ENCODE peak calls at places on chromosomes 5 and 9, in six cellular contexts. O is PC-3; D is CD8-positive, alpha-beta memory T cell; V is AG04450; F is DND-41; Q is fibroblast of lung. J is an unnamed sample.

GRCh38 chr9:109956811-109957440 is 176.9 kb downstream of the PALM2AKAP2 start:
- DNase-seq in O (no peak), F (no peak), D (no peak), V (peak), Q (peak), J (no peak)

GRCh38 chr9:12882430-12882829 is 107.6 kb downstream of the LURAP1L start:
- DNase-seq in V (peak), D (no peak), O (no peak), F (no peak), Q (peak), J (no peak)

GRCh38 chr5:1765141-1765879 is 34.3 kb downstream of the MRPL36 start:
- DNase-seq in Q (no peak), V (no peak), D (no peak), F (no peak), O (no peak), J (no peak)

GRCh38 chr5:136522217-136522956 is 157.0 kb upstream of the TRPC7 start:
- DNase-seq in V (no peak), O (no peak), D (no peak), F (no peak), Q (no peak), J (no peak)

GRCh38 chr9:110785166-110785565 is 116.6 kb downstream of the MUSK start:
- DNase-seq in F (no peak), O (no peak), D (no peak), Q (no peak), V (no peak), J (no peak)

GRCh38 chr9:82488702-82489578 is 500.4 kb downstream of the SPATA31D1 start:
- DNase-seq in F (no peak), O (peak), D (no peak), Q (peak), V (peak), J (no peak)

GRCh38 chr5:150658121-150658520 is 2.9 kb upstream of the MYOZ3 start:
- DNase-seq in F (no peak), Q (no peak), D (no peak), V (no peak), O (no peak), J (no peak)

GRCh38 chr5:761206-761771 is 23.2 kb downstream of the ZDHHC11B start:
- DNase-seq in V (no peak), D (no peak), O (no peak), Q (no peak), F (no peak), J (no peak)

GRCh38 chr9:37030591-37030939 is 3.5 kb downstream of the PAX5 start:
- DNase-seq in D (no peak), Q (no peak), F (peak), V (no peak), O (no peak), J (peak)

GRCh38 chr5:129379406-129379805 is 80.7 kb upstream of the ADAMTS19 start:
- DNase-seq in F (no peak), O (peak), V (no peak), D (no peak), Q (peak), J (no peak)

GRCh38 chr9:135077497-135078200 is 9.8 kb upstream of the OLFM1 start:
- DNase-seq in Q (no peak), F (peak), D (no peak), O (peak), V (no peak), J (peak)

GRCh38 chr5:170643591-170643990 is 139.8 kb downstream of the KCNIP1 start:
- DNase-seq in O (no peak), V (no peak), Q (no peak), F (no peak), D (no peak), J (no peak)

GRCh38 chr9:93730213-93730612 is 153.8 kb downstream of the PHF2 start:
- DNase-seq in Q (no peak), D (no peak), O (no peak), F (no peak), V (no peak), J (no peak)

GRCh38 chr9:133472277-133472645 is 6.6 kb downstream of the SLC2A6 start:
- DNase-seq in Q (no peak), V (no peak), F (no peak), O (no peak), D (no peak), J (no peak)

GRCh38 chr9:110543631-110544051 is 35.9 kb downstream of the SVEP1 start:
- DNase-seq in V (no peak), O (no peak), D (no peak), Q (peak), F (no peak), J (no peak)

GRCh38 chr9:33263131-33263935 is 1.2 kb downstream of the BAG1 start:
- DNase-seq in F (no peak), D (no peak), O (peak), Q (peak), V (no peak), J (no peak)

GRCh38 chr9:120531683-120532300 is 48.2 kb downstream of the CDK5RAP2 start:
- DNase-seq in Q (peak), D (no peak), F (peak), O (peak), V (no peak), J (peak)

GRCh38 chr5:160260881-160261815 is 31.8 kb downstream of the FABP6 start:
- DNase-seq in Q (peak), D (no peak), O (peak), V (peak), F (peak), J (peak)

GRCh38 chr9:106885451-106885850 is 22.5 kb downstream of the ZNF462 start:
- DNase-seq in V (peak), Q (peak), D (no peak), O (peak), F (no peak), J (no peak)

GRCh38 chr5:170597876-170598275 is 94.1 kb downstream of the KCNIP1 start:
- DNase-seq in F (no peak), O (no peak), Q (peak), D (no peak), V (no peak), J (no peak)

GRCh38 chr5:113514263-113514590 is 733 bp downstream of the YTHDC2 start:
- DNase-seq in D (no peak), F (no peak), O (no peak), V (no peak), Q (no peak), J (no peak)

GRCh38 chr9:79644601-79645000 is 72.8 kb downstream of the TLE4 start:
- DNase-seq in D (no peak), O (no peak), F (no peak), V (no peak), Q (no peak), J (no peak)

GRCh38 chr5:163916376-163916775 is 411.0 kb downstream of the MAT2B start:
- DNase-seq in D (no peak), F (no peak), O (no peak), Q (peak), V (no peak), J (peak)

GRCh38 chr9:132804576-132805295 is 73.3 kb downstream of the AK8 start:
- DNase-seq in F (no peak), D (no peak), O (no peak), V (no peak), Q (no peak), J (no peak)

GRCh38 chr5:168227973-168228615 is 63.4 kb upstream of the WWC1 start:
- DNase-seq in F (no peak), D (no peak), V (no peak), Q (peak), O (no peak), J (peak)

GRCh38 chr9:131010482-131011273 is 1.7 kb downstream of the LAMC3 start:
- DNase-seq in F (no peak), V (no peak), Q (no peak), D (no peak), O (no peak), J (no peak)

GRCh38 chr5:7828269-7828668 is 22.7 kb downstream of the CFAP90 start:
- DNase-seq in V (no peak), F (no peak), D (no peak), O (no peak), Q (no peak), J (no peak)

GRCh38 chr5:175707751-175708375 is 50.0 kb downstream of the HRH2 start:
- DNase-seq in Q (no peak), D (no peak), V (no peak), O (no peak), F (no peak), J (no peak)

GRCh38 chr9:18922161-18922910 is 110.7 kb downstream of the SAXO1 start:
- DNase-seq in F (no peak), O (no peak), D (no peak), Q (no peak), V (no peak), J (no peak)

GRCh38 chr5:58138791-58139190 is 321.1 kb downstream of the PLK2 start:
- DNase-seq in Q (no peak), F (no peak), O (no peak), D (no peak), V (no peak), J (no peak)

GRCh38 chr5:138340008-138340407 is 1.9 kb downstream of the FAM53C start:
- DNase-seq in O (no peak), D (no peak), V (no peak), F (no peak), Q (no peak), J (no peak)
- H3K4me3 ChIP-seq in O (peak), D (no peak), V (peak), F (no peak), Q (no peak), J (no peak)

DNA sequence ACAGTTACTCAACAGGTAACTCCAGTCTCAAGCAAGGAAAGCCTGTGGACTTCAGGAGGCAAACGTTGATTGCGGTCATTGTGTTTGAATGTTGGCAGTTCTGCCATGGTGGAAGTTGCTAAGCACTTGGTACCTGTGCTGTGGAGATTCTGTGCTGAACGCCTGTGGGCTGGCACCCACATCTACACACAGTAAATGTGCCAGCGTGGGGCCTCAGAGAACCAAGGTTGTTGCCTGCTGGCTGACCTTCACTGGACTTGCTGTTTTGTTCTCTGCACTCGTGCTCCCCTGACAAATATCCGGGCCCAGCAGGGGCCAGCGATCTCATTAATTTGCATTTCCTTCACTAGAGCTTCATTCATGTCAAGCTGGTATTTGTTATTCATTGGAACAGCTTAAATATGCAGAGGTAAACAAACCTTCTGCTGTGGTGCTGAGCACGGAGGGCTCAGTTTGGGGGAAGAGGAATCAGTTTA is 141.8 kb downstream of the PRKACG start:
- DNase-seq in Q (no peak), D (no peak), F (no peak), V (no peak), O (no peak), J (no peak)
- H3K4me3 ChIP-seq in Q (no peak), D (no peak), F (no peak), V (no peak), O (no peak), J (no peak)

GRCh38 chr5:17004441-17005086 is 68.5 kb upstream of the MYO10 start:
- DNase-seq in D (no peak), F (no peak), O (no peak), Q (no peak), V (no peak), J (no peak)
- H3K4me3 ChIP-seq in D (no peak), F (no peak), O (no peak), Q (no peak), V (no peak), J (no peak)

GRCh38 chr9:116617389-116617788 is 69.7 kb upstream of the TRIM32 start:
- DNase-seq in O (no peak), F (no peak), V (no peak), D (no peak), Q (no peak), J (no peak)

DNA sequence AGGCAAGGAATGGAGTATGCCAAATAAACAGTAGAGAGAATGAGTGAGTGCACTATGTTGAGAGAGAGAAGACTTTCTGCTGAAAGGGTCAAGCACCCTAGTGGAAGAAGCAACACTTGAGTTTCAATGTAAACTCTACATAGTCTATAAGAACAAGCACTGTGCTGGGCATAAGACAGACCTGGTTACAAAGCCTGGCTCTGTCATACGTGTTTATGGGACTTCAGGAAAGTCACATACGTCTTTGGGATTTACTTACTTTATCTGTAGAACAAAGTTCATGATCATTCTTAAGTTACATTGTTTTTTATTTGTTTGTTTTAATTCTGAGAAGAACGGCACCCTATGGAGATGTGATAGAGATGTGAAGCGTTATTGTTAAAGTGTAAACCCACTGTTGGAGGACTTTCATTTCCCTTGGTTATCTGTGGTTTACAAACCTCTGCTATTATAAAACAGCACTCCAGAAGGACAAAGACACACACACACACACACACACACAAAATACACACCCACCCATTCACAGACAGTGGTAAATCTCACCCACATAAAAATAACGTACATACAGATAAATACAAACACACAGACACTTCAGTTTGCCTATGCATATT is 70.7 kb upstream of the TRIM32 start:
- DNase-seq in F (no peak), V (no peak), Q (no peak), D (no peak), O (no peak), J (no peak)
- H3K4me3 ChIP-seq in F (no peak), V (no peak), Q (no peak), D (no peak), O (no peak), J (no peak)